ENCODE peak calls at places on chromosome 6, in eight cellular contexts. One of them, this sample, is unnamed.

GRCh38 chr6:154002894-154003293 is 36.1 kb upstream of the OPRM1 start:
- DNase-seq in CD8-positive, alpha-beta T cell: no peak
- DNase-seq in Peyer's patch: no peak
- DNase-seq in kidney epithelial cell: no peak
- DNase-seq in heart right ventricle: no peak
- DNase-seq in endothelial cell: no peak
- DNase-seq in D721Med: no peak
- DNase-seq in astrocyte of the cerebellum: no peak
- DNase-seq in this sample: no peak

GRCh38 chr6:137223370-137224131 is 4.4 kb upstream of the IFNGR1 start:
- DNase-seq in kidney epithelial cell: no peak
- DNase-seq in Peyer's patch: no peak
- DNase-seq in astrocyte of the cerebellum: no peak
- DNase-seq in CD8-positive, alpha-beta T cell: no peak
- DNase-seq in endothelial cell: no peak
- DNase-seq in heart right ventricle: no peak
- DNase-seq in D721Med: no peak
- DNase-seq in this sample: no peak

GRCh38 chr6:118171852-118172251 is 264.8 kb downstream of the SLC35F1 start:
- DNase-seq in D721Med: no peak
- DNase-seq in kidney epithelial cell: no peak
- DNase-seq in endothelial cell: no peak
- DNase-seq in heart right ventricle: no peak
- DNase-seq in Peyer's patch: no peak
- DNase-seq in astrocyte of the cerebellum: no peak
- DNase-seq in CD8-positive, alpha-beta T cell: no peak
- DNase-seq in this sample: no peak

GRCh38 chr6:129340983-129341382 is 369.0 kb downstream of the ARHGAP18 start:
- DNase-seq in Peyer's patch: no peak
- DNase-seq in astrocyte of the cerebellum: peak; percentile 92
- DNase-seq in D721Med: no peak
- DNase-seq in CD8-positive, alpha-beta T cell: no peak
- DNase-seq in heart right ventricle: peak; percentile 21
- DNase-seq in endothelial cell: no peak
- DNase-seq in kidney epithelial cell: no peak
- DNase-seq in this sample: peak; percentile 92

GRCh38 chr6:15444881-15445280 is 199.0 kb downstream of the JARID2 start:
- DNase-seq in endothelial cell: no peak
- DNase-seq in Peyer's patch: no peak
- DNase-seq in astrocyte of the cerebellum: no peak
- DNase-seq in kidney epithelial cell: no peak
- DNase-seq in D721Med: no peak
- DNase-seq in heart right ventricle: no peak
- DNase-seq in CD8-positive, alpha-beta T cell: no peak
- DNase-seq in this sample: no peak

GRCh38 chr6:148520109-148520841 is 177.6 kb downstream of the SASH1 start:
- DNase-seq in endothelial cell: no peak
- DNase-seq in D721Med: no peak
- DNase-seq in astrocyte of the cerebellum: no peak
- DNase-seq in kidney epithelial cell: no peak
- DNase-seq in heart right ventricle: no peak
- DNase-seq in CD8-positive, alpha-beta T cell: no peak
- DNase-seq in Peyer's patch: no peak
- DNase-seq in this sample: no peak

GRCh38 chr6:15503346-15503680 is 159.5 kb downstream of the DTNBP1 start:
- DNase-seq in Peyer's patch: no peak
- DNase-seq in D721Med: no peak
- DNase-seq in endothelial cell: no peak
- DNase-seq in CD8-positive, alpha-beta T cell: no peak
- DNase-seq in heart right ventricle: no peak
- DNase-seq in astrocyte of the cerebellum: no peak
- DNase-seq in kidney epithelial cell: no peak
- DNase-seq in this sample: no peak

GRCh38 chr6:15363523-15364400 is 117.9 kb downstream of the JARID2 start:
- DNase-seq in Peyer's patch: no peak
- DNase-seq in endothelial cell: no peak
- DNase-seq in kidney epithelial cell: no peak
- DNase-seq in heart right ventricle: no peak
- DNase-seq in astrocyte of the cerebellum: no peak
- DNase-seq in D721Med: no peak
- DNase-seq in CD8-positive, alpha-beta T cell: no peak
- DNase-seq in this sample: no peak

GRCh38 chr6:99350573-99350972 is 1.1 kb upstream of the FAXC start:
- DNase-seq in Peyer's patch: no peak
- DNase-seq in D721Med: no peak
- DNase-seq in kidney epithelial cell: no peak
- DNase-seq in heart right ventricle: no peak
- DNase-seq in CD8-positive, alpha-beta T cell: no peak
- DNase-seq in astrocyte of the cerebellum: no peak
- DNase-seq in endothelial cell: no peak
- DNase-seq in this sample: no peak

GRCh38 chr6:95228636-95229035 is 348.7 kb upstream of the MANEA start:
- DNase-seq in endothelial cell: no peak
- DNase-seq in astrocyte of the cerebellum: no peak
- DNase-seq in kidney epithelial cell: no peak
- DNase-seq in D721Med: no peak
- DNase-seq in Peyer's patch: no peak
- DNase-seq in CD8-positive, alpha-beta T cell: no peak
- DNase-seq in heart right ventricle: no peak
- DNase-seq in this sample: no peak

GRCh38 chr6:122995930-122996796 is at the start of gene CLVS2:
- DNase-seq in Peyer's patch: no peak
- DNase-seq in astrocyte of the cerebellum: no peak
- DNase-seq in endothelial cell: peak; percentile 61
- DNase-seq in D721Med: peak; percentile 28
- DNase-seq in CD8-positive, alpha-beta T cell: no peak
- DNase-seq in kidney epithelial cell: no peak
- DNase-seq in heart right ventricle: peak; percentile 7
- DNase-seq in this sample: no peak

GRCh38 chr6:44072959-44073611 is 54.2 kb downstream of the MRPL14 start:
- DNase-seq in endothelial cell: peak; percentile 82
- DNase-seq in D721Med: peak; percentile 94
- DNase-seq in Peyer's patch: peak; percentile 84
- DNase-seq in CD8-positive, alpha-beta T cell: peak; percentile 80
- DNase-seq in kidney epithelial cell: no peak
- DNase-seq in astrocyte of the cerebellum: no peak
- DNase-seq in heart right ventricle: peak; percentile 87
- DNase-seq in this sample: peak; percentile 47

GRCh38 chr6:6908116-6908515 is 199.6 kb upstream of the RREB1 start:
- DNase-seq in kidney epithelial cell: peak; percentile 26
- DNase-seq in CD8-positive, alpha-beta T cell: no peak
- DNase-seq in D721Med: no peak
- DNase-seq in Peyer's patch: no peak
- DNase-seq in endothelial cell: no peak
- DNase-seq in heart right ventricle: no peak
- DNase-seq in astrocyte of the cerebellum: no peak
- DNase-seq in this sample: no peak

GRCh38 chr6:151436814-151437213 is 15.1 kb downstream of the RMND1 start:
- DNase-seq in kidney epithelial cell: peak; percentile 89
- DNase-seq in astrocyte of the cerebellum: no peak
- DNase-seq in Peyer's patch: no peak
- DNase-seq in D721Med: no peak
- DNase-seq in heart right ventricle: no peak
- DNase-seq in endothelial cell: no peak
- DNase-seq in CD8-positive, alpha-beta T cell: no peak
- DNase-seq in this sample: peak; percentile 61

GRCh38 chr6:130931683-130932082 is 104.5 kb downstream of the SMLR1 start:
- DNase-seq in heart right ventricle: no peak
- DNase-seq in endothelial cell: no peak
- DNase-seq in CD8-positive, alpha-beta T cell: no peak
- DNase-seq in astrocyte of the cerebellum: no peak
- DNase-seq in kidney epithelial cell: no peak
- DNase-seq in D721Med: no peak
- DNase-seq in Peyer's patch: no peak
- DNase-seq in this sample: no peak

DNA sequence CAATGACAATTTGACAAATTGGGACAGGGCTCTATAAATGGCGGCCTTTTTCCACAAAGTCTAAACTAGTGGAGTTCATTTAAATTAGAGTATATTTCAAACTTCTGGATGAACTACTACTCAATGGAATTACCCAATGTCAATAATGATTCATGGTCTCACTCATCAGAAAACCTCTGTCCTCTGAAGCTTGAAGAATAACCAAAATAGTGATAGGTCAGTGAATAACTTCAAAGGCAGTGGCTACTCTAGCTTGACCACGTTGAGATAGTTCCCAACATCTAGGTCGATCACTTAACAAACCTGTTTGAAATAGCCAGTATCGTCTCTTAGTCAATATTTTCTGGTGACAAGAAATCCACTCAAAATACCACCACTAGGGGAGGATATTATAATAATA is 197.6 kb downstream of the HDGFL1 start:
- DNase-seq in D721Med: no peak
- DNase-seq in astrocyte of the cerebellum: no peak
- DNase-seq in heart right ventricle: no peak
- DNase-seq in CD8-positive, alpha-beta T cell: no peak
- DNase-seq in Peyer's patch: no peak
- DNase-seq in endothelial cell: no peak
- DNase-seq in kidney epithelial cell: peak; percentile 67
- DNase-seq in this sample: no peak
- TF ChIP-seq CTCF in D721Med: no peak
- TF ChIP-seq CTCF in astrocyte of the cerebellum: no peak
- TF ChIP-seq CTCF in heart right ventricle: no peak
- TF ChIP-seq CTCF in CD8-positive, alpha-beta T cell: no peak
- TF ChIP-seq CTCF in Peyer's patch: no peak
- TF ChIP-seq CTCF in endothelial cell: no peak
- TF ChIP-seq CTCF in kidney epithelial cell: no peak
- TF ChIP-seq CTCF in this sample: no peak

GRCh38 chr6:21595265-21595950 is 1.9 kb downstream of the SOX4 start:
- DNase-seq in CD8-positive, alpha-beta T cell: peak; percentile 31
- DNase-seq in astrocyte of the cerebellum: no peak
- DNase-seq in kidney epithelial cell: no peak
- DNase-seq in D721Med: no peak
- DNase-seq in heart right ventricle: peak; percentile 31
- DNase-seq in Peyer's patch: peak; percentile 67
- DNase-seq in endothelial cell: peak; percentile 35
- DNase-seq in this sample: no peak
- TF ChIP-seq CTCF in CD8-positive, alpha-beta T cell: no peak
- TF ChIP-seq CTCF in astrocyte of the cerebellum: peak; percentile 7
- TF ChIP-seq CTCF in kidney epithelial cell: no peak
- TF ChIP-seq CTCF in D721Med: no peak
- TF ChIP-seq CTCF in heart right ventricle: no peak
- TF ChIP-seq CTCF in Peyer's patch: peak; percentile 43
- TF ChIP-seq CTCF in endothelial cell: peak; percentile 20
- TF ChIP-seq CTCF in this sample: no peak

DNA sequence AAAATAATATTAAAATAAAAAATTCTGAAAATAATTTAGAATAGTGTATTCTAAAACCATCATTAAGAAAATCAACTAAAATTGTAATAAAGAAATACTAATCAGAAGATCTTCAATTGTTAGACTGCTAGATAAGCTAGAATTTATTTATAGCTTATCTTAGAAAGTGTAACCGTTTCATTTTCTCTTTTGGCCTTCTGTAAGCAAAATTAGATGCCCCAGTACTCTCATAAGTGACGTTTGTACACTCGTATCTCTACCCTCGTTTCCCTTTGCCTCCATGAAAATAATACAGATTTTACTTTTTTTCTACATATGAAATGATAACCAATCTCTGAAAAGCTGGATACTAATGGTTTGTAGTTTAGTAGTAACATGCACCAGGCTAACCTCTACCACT is 19.8 kb downstream of the DSE start:
- DNase-seq in D721Med: no peak
- DNase-seq in astrocyte of the cerebellum: no peak
- DNase-seq in CD8-positive, alpha-beta T cell: no peak
- DNase-seq in endothelial cell: no peak
- DNase-seq in heart right ventricle: no peak
- DNase-seq in kidney epithelial cell: no peak
- DNase-seq in Peyer's patch: no peak
- DNase-seq in this sample: no peak
- TF ChIP-seq CTCF in D721Med: no peak
- TF ChIP-seq CTCF in astrocyte of the cerebellum: no peak
- TF ChIP-seq CTCF in CD8-positive, alpha-beta T cell: no peak
- TF ChIP-seq CTCF in endothelial cell: no peak
- TF ChIP-seq CTCF in heart right ventricle: no peak
- TF ChIP-seq CTCF in kidney epithelial cell: no peak
- TF ChIP-seq CTCF in Peyer's patch: no peak
- TF ChIP-seq CTCF in this sample: no peak

GRCh38 chr6:27332692-27333641 is 20.9 kb upstream of the POM121L2 start:
- DNase-seq in Peyer's patch: no peak
- DNase-seq in kidney epithelial cell: peak; percentile 4
- DNase-seq in astrocyte of the cerebellum: no peak
- DNase-seq in endothelial cell: peak; percentile 48
- DNase-seq in D721Med: no peak
- DNase-seq in CD8-positive, alpha-beta T cell: peak; percentile 60
- DNase-seq in heart right ventricle: no peak
- DNase-seq in this sample: peak; percentile 36

GRCh38 chr6:27321370-27321769 is 9.3 kb upstream of the POM121L2 start:
- DNase-seq in endothelial cell: no peak
- DNase-seq in heart right ventricle: no peak
- DNase-seq in Peyer's patch: no peak
- DNase-seq in CD8-positive, alpha-beta T cell: no peak
- DNase-seq in D721Med: no peak
- DNase-seq in astrocyte of the cerebellum: no peak
- DNase-seq in kidney epithelial cell: no peak
- DNase-seq in this sample: no peak

GRCh38 chr6:27321901-27322300 is 9.8 kb upstream of the POM121L2 start:
- DNase-seq in CD8-positive, alpha-beta T cell: no peak
- DNase-seq in astrocyte of the cerebellum: no peak
- DNase-seq in heart right ventricle: no peak
- DNase-seq in D721Med: no peak
- DNase-seq in kidney epithelial cell: no peak
- DNase-seq in endothelial cell: no peak
- DNase-seq in Peyer's patch: no peak
- DNase-seq in this sample: no peak

GRCh38 chr6:27327023-27327742 is 15.1 kb upstream of the POM121L2 start:
- DNase-seq in kidney epithelial cell: no peak
- DNase-seq in astrocyte of the cerebellum: no peak
- DNase-seq in CD8-positive, alpha-beta T cell: no peak
- DNase-seq in heart right ventricle: no peak
- DNase-seq in Peyer's patch: no peak
- DNase-seq in endothelial cell: no peak
- DNase-seq in D721Med: no peak
- DNase-seq in this sample: no peak
- TF ChIP-seq CTCF in kidney epithelial cell: no peak
- TF ChIP-seq CTCF in astrocyte of the cerebellum: no peak
- TF ChIP-seq CTCF in CD8-positive, alpha-beta T cell: no peak
- TF ChIP-seq CTCF in heart right ventricle: no peak
- TF ChIP-seq CTCF in Peyer's patch: no peak
- TF ChIP-seq CTCF in endothelial cell: no peak
- TF ChIP-seq CTCF in D721Med: no peak
- TF ChIP-seq CTCF in this sample: no peak

GRCh38 chr6:41512146-41512701 is 34.0 kb upstream of the FOXP4 start:
- DNase-seq in heart right ventricle: no peak
- DNase-seq in D721Med: no peak
- DNase-seq in astrocyte of the cerebellum: no peak
- DNase-seq in Peyer's patch: no peak
- DNase-seq in kidney epithelial cell: no peak
- DNase-seq in CD8-positive, alpha-beta T cell: no peak
- DNase-seq in endothelial cell: no peak
- DNase-seq in this sample: no peak
- TF ChIP-seq CTCF in heart right ventricle: no peak
- TF ChIP-seq CTCF in D721Med: no peak
- TF ChIP-seq CTCF in astrocyte of the cerebellum: no peak
- TF ChIP-seq CTCF in Peyer's patch: no peak
- TF ChIP-seq CTCF in kidney epithelial cell: no peak
- TF ChIP-seq CTCF in CD8-positive, alpha-beta T cell: no peak
- TF ChIP-seq CTCF in endothelial cell: no peak
- TF ChIP-seq CTCF in this sample: no peak

GRCh38 chr6:134328138-134328537 is 10.2 kb upstream of the SGK1 start:
- DNase-seq in CD8-positive, alpha-beta T cell: no peak
- DNase-seq in kidney epithelial cell: no peak
- DNase-seq in endothelial cell: no peak
- DNase-seq in Peyer's patch: no peak
- DNase-seq in heart right ventricle: no peak
- DNase-seq in D721Med: no peak
- DNase-seq in astrocyte of the cerebellum: no peak
- DNase-seq in this sample: no peak
- TF ChIP-seq CTCF in CD8-positive, alpha-beta T cell: no peak
- TF ChIP-seq CTCF in kidney epithelial cell: no peak
- TF ChIP-seq CTCF in endothelial cell: no peak
- TF ChIP-seq CTCF in Peyer's patch: no peak
- TF ChIP-seq CTCF in heart right ventricle: no peak
- TF ChIP-seq CTCF in D721Med: no peak
- TF ChIP-seq CTCF in astrocyte of the cerebellum: no peak
- TF ChIP-seq CTCF in this sample: no peak

This sample was measured in AG09319.